ENCODE peak calls at places on chromosomes 2 and 18, in four cellular contexts. L, G, J and H are unnamed samples.

GRCh38 chr2:234952270-234953115 is 676 bp downstream of the SH3BP4 start:
- DNase-seq in L (no peak), G (peak), J (peak), H (no peak)

GRCh38 chr2:27741673-27742072 is 29.8 kb upstream of the MRPL33 start:
- DNase-seq in L (peak), G (no peak), J (no peak), H (no peak)

GRCh38 chr2:188721231-188721630 is 252.9 kb upstream of the COL3A1 start:
- DNase-seq in L (no peak), G (peak), J (no peak), H (no peak)

GRCh38 chr2:168752361-168752760 is 50.1 kb upstream of the NOSTRIN start:
- DNase-seq in L (no peak), G (no peak), J (no peak), H (no peak)

GRCh38 chr18:54269924-54270844 is 867 bp downstream of the POLI start:
- DNase-seq in L (no peak), G (peak), J (peak), H (peak)

GRCh38 chr2:209719034-209719433 is 52.6 kb upstream of the UNC80 start:
- DNase-seq in L (no peak), G (no peak), J (no peak), H (no peak)

GRCh38 chr2:235391964-235392615 is 101.8 kb upstream of the AGAP1 start:
- DNase-seq in L (no peak), G (no peak), J (no peak), H (no peak)

GRCh38 chr2:222709191-222709891 is 37.9 kb downstream of the MOGAT1 start:
- DNase-seq in L (peak), G (peak), J (peak), H (peak)

GRCh38 chr18:63834471-63835113 is 52.9 kb upstream of the SERPINB2 start:
- DNase-seq in L (no peak), G (no peak), J (no peak), H (no peak)

GRCh38 chr2:120769787-120770120 is 34.1 kb downstream of the GLI2 start:
- DNase-seq in L (no peak), G (no peak), J (no peak), H (no peak)

GRCh38 chr2:64749446-64749845 is 95.7 kb upstream of the SERTAD2 start:
- DNase-seq in L (no peak), G (no peak), J (no peak), H (no peak)

GRCh38 chr2:64753384-64753783 is 99.7 kb upstream of the SERTAD2 start:
- DNase-seq in L (no peak), G (no peak), J (no peak), H (peak)

GRCh38 chr2:64750001-64750816 is 96.5 kb upstream of the SERTAD2 start:
- DNase-seq in L (peak), G (peak), J (peak), H (peak)

GRCh38 chr2:64750817-64751285 is 97.1 kb upstream of the SERTAD2 start:
- DNase-seq in L (peak), G (no peak), J (peak), H (peak)

GRCh38 chr2:64751286-64752260 is 97.9 kb upstream of the SERTAD2 start:
- DNase-seq in L (peak), G (peak), J (peak), H (peak)
- TF ChIP-seq POLR2A in L (peak), G (peak), J (peak), H (peak)

GRCh38 chr18:23433360-23433759 is 19.7 kb upstream of the RIOK3 start:
- DNase-seq in L (no peak), G (no peak), J (no peak), H (peak)

GRCh38 chr18:23438608-23439366 is 14.3 kb upstream of the RIOK3 start:
- DNase-seq in L (no peak), G (no peak), J (no peak), H (no peak)

GRCh38 chr18:23442958-23443357 is 10.1 kb upstream of the RIOK3 start:
- DNase-seq in L (no peak), G (no peak), J (no peak), H (no peak)

GRCh38 chr18:23438046-23438377 is 15.1 kb upstream of the RIOK3 start:
- DNase-seq in L (no peak), G (no peak), J (no peak), H (no peak)

DNA sequence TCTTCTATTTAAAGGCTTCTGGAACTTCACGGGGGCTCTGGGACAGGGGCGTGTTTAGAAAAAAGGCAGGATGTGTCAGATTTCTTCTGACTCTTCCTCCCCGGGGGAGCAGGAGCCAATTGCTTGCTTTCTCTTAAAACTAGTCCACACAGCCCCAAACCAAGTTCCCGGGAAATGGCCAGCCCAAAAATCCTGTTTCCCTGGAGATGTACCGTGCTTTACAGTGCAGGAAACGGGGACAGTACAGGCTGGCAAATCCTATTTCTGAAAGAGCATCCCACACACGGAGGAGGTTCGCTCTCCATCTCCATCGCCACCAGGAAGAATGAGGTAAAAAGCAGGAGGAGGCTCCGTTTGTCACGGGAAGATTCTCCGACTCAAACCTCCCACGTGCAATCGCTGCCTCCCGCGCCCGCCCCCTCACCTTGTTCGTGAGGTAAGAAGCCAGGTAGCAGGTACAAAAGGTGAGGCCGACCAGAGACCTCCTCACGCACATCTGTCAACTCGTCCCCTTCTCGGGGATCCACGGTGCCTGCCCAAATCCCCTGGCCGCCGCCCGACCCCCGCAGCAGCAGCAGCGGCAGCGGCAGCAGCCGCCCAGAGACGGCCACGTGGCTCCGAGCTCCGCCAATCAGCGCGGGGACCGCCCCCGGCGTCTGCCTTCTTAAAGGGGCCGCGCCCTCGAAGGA is 15.6 kb upstream of the RIOK3 start:
- DNase-seq in L (peak), G (peak), J (peak), H (peak)
- TF ChIP-seq POLR2A in L (peak), G (no peak), J (no peak), H (peak)

GRCh38 chr2:85594715-85595377 is 699 bp upstream of the RNF181 start:
- DNase-seq in L (no peak), G (no peak), J (no peak), H (no peak)
- TF ChIP-seq POLR2A in L (no peak), G (no peak), J (no peak), H (no peak)

GRCh38 chr2:37925063-37925897 is at the start of gene RMDN2:
- DNase-seq in L (peak), G (peak), J (peak), H (peak)
- TF ChIP-seq POLR2A in L (peak), G (peak), J (peak), H (peak)

GRCh38 chr2:176140520-176141317 is 10.6 kb upstream of the HOXD4 start:
- DNase-seq in L (peak), G (peak), J (peak), H (peak)
- TF ChIP-seq POLR2A in L (no peak), G (no peak), J (no peak), H (no peak)

DNA sequence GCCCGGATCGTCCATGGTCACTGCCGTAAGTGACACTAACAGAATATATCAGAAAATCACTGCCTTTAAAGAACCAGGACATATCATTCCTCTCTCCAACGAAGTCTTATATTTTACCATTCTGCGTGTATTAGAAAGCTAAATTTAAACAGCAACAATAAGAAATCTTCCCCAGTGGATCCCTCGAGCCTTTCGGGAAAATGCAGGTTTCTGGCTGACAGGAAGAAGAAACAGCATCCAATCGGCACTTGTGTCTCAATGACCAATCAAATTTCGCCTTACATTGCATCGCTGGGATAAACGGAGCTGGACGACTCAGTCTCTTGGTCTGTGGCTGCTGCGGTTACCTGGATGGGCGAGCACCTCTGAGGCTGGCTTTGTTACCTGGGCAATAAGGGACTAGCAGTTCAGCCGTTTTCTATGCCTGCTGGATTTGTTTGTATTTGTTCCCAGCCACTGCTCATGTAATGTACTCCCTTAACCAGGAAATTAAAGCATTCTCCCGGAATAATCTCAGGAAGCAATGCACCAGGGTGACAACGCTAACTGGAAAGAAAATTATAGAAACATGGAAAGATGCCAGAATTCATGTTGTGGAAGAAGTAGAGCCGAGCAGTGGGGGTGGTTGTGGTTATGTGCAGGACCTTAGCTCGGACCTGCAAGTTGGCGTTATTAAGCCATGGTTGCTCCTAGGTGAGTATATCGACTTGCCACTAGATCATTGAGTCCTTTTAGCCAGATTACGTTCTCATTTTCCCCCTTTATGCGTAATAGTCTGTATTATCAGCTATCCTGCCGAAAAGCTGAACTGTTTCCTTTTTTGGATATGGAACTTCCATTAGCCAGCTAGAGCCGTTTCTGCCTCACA is at the start of gene DUSP19:
- DNase-seq in L (peak), G (peak), J (peak), H (peak)
- TF ChIP-seq POLR2A in L (peak), G (peak), J (peak), H (peak)